ENCODE peak calls at places on chromosomes 6 and 20, in ten cellular contexts. D, T, P, Z, H, G, F, O, Y and X are unnamed samples. For H3K36me3, the result is how much of the 10 kb centered on the place peaks cover.

GRCh38 chr6:143872211-143872610 is 7.9 kb downstream of the ZC2HC1B start:
- DNase-seq in D (no peak), T (no peak), P (no peak), Z (no peak), H (peak), G (no peak), F (no peak), O (no peak), Y (no peak), X (no peak)

GRCh38 chr20:20498081-20498861 is 130.4 kb downstream of the INSM1 start:
- DNase-seq in D (peak), T (no peak), P (peak), Z (no peak), H (peak), G (no peak), F (peak), O (peak), Y (no peak), X (no peak)

GRCh38 chr20:51767018-51767866 is 948 bp downstream of the ATP9A start:
- DNase-seq in D (peak), T (peak), P (peak), Z (no peak), H (no peak), G (peak), F (peak), O (peak), Y (no peak), X (peak)

GRCh38 chr6:142842423-142843261 is 102.3 kb downstream of the HIVEP2 start:
- DNase-seq in D (no peak), T (no peak), P (peak), Z (no peak), H (peak), G (peak), F (peak), O (no peak), Y (peak), X (no peak)

GRCh38 chr6:138682722-138683521 is 90.6 kb upstream of the CCDC28A start:
- DNase-seq in D (no peak), T (peak), P (no peak), Z (no peak), H (peak), G (peak), F (peak), O (no peak), Y (no peak), X (no peak)

GRCh38 chr20:49701313-49701731 is 12.4 kb downstream of the B4GALT5 start:
- DNase-seq in D (no peak), T (no peak), P (peak), Z (no peak), H (peak), G (no peak), F (peak), O (no peak), Y (no peak), X (no peak)

GRCh38 chr6:150409576-150410066 is 40.8 kb downstream of the IYD start:
- DNase-seq in D (no peak), T (no peak), P (no peak), Z (no peak), H (no peak), G (no peak), F (no peak), O (no peak), Y (no peak), X (peak)

GRCh38 chr6:45543298-45544235 is 165.8 kb upstream of the SUPT3H start:
- DNase-seq in D (no peak), T (no peak), P (no peak), Z (no peak), H (peak), G (peak), F (peak), O (no peak), Y (no peak), X (no peak)

GRCh38 chr20:62726716-62727583 is 18.3 kb downstream of the NTSR1 start:
- DNase-seq in D (no peak), T (no peak), P (no peak), Z (no peak), H (no peak), G (no peak), F (no peak), O (no peak), Y (no peak), X (no peak)

GRCh38 chr20:199996-200395 is 10.5 kb upstream of the DEFB128 start:
- DNase-seq in D (no peak), T (no peak), P (no peak), Z (no peak), H (no peak), G (peak), F (peak), O (no peak), Y (no peak), X (no peak)

GRCh38 chr20:32485126-32485769 is 99.9 kb downstream of the NOL4L start:
- DNase-seq in D (peak), T (peak), P (peak), Z (peak), H (peak), G (peak), F (peak), O (peak), Y (peak), X (peak)

GRCh38 chr6:157403684-157404051 is 22.7 kb downstream of the ZDHHC14 start:
- DNase-seq in D (no peak), T (no peak), P (no peak), Z (no peak), H (no peak), G (no peak), F (no peak), O (peak), Y (no peak), X (no peak)

GRCh38 chr20:13221673-13222318 is 722 bp downstream of the ISM1 start:
- DNase-seq in D (peak), T (no peak), P (peak), Z (no peak), H (peak), G (peak), F (peak), O (peak), Y (peak), X (peak)

GRCh38 chr20:49989234-49990065 is 6.7 kb downstream of the SNAI1 start:
- DNase-seq in D (no peak), T (no peak), P (peak), Z (peak), H (peak), G (no peak), F (peak), O (peak), Y (no peak), X (no peak)

GRCh38 chr20:31990958-31991705 is 19.1 kb upstream of the CCM2L start:
- DNase-seq in D (no peak), T (no peak), P (peak), Z (no peak), H (no peak), G (no peak), F (no peak), O (no peak), Y (no peak), X (no peak)

GRCh38 chr6:25635886-25636317 is 16.1 kb upstream of the SCGN start:
- DNase-seq in D (peak), T (no peak), P (no peak), Z (no peak), H (no peak), G (no peak), F (no peak), O (peak), Y (no peak), X (no peak)

GRCh38 chr6:107360476-107360875 is 98.9 kb downstream of the PDSS2 start:
- DNase-seq in D (no peak), T (no peak), P (no peak), Z (no peak), H (peak), G (no peak), F (no peak), O (no peak), Y (no peak), X (no peak)

GRCh38 chr20:53918010-53918311 is 152.4 kb downstream of the BCAS1 start:
- DNase-seq in D (no peak), T (no peak), P (no peak), Z (no peak), H (no peak), G (no peak), F (no peak), O (no peak), Y (no peak), X (no peak)

GRCh38 chr6:154154389-154154967 is 115.4 kb downstream of the OPRM1 start:
- DNase-seq in D (peak), T (peak), P (peak), Z (peak), H (peak), G (peak), F (peak), O (peak), Y (peak), X (peak)

GRCh38 chr6:116206231-116206903 is 47.5 kb downstream of the TSPYL4 start:
- DNase-seq in D (no peak), T (no peak), P (no peak), Z (no peak), H (no peak), G (peak), F (peak), O (no peak), Y (no peak), X (no peak)

DNA sequence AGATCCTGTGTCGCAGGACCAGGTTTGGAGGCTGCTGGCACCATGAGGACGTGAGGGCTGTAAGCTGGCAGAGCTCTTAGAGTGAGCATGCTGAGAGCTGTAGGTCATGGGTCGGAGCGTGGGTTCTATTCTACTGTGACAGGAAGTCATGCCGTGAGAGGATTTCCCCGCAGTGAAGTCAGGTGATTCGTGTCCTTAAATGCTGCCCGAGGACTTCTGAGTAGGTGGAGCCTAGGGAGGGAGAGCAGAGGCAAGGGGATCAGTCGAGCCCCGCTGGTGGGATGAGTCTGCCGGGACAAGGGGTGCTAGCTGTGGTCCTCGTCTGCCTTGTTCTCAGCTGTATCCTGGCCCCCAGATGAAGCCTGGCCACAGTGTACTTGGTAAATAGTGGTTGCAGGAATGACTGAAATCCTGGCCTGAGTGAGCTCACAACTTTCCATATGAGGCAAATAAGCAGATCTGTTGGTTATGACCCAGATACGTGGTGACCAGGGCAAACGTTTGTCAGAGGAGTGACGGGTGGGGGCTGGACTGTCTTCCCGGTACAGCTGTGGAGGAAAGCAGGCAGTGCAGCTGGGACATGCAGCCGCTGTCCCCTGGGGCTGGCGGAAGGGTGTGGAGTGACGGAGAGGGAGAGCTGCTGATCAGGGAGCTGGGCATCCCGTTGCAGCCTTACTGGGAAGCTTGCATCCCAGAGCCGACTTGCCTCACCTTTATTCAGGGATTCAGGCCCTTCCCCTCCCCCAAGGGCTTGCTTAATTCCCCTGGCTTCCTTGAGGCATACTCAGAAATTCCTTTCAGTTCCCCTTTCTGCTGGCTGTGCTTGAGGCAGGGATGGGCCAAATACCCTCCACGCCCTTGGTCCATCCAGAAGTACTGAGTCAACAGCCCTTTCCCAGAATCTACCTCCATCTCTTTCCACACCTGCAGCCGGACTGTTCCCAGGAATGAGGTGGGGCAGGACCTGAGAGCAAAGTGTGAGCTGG is 250.9 kb upstream of the RREB1 start:
- DNase-seq in D (no peak), T (no peak), P (peak), Z (no peak), H (peak), G (peak), F (no peak), O (peak), Y (peak), X (peak)
- H3K9ac ChIP-seq in D (no peak), T (peak), P (no peak), Z (no peak), H (no peak), G (no peak), F (peak), O (no peak), Y (no peak), X (peak)

DNA sequence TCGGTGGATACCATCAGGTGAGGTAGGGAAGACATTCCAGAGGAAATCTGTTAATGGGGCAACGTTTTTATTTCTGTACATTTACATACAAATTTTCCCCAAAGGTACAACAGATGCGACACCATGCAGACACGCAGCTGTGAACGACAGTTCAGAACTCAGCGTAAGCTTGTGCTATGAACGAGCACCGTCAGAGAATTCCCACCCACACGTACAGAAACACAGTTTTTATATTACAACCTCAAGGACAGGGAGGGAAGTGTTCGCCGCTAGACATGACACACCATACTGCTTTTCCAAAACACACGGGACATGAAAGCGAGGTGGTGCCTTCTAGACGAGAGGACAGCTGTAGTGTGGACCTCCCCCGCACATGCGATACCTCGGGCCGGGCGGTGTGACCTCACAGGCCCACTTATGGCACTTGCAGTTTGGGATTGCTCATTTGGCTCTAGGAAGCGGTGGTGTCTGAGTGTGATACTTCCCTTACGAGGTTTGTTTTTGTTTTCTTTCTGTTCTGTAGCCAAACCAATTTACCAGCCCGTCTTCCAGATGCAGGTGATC is 10.7 kb downstream of the PSMG4 start:
- DNase-seq in D (no peak), T (no peak), P (no peak), Z (no peak), H (no peak), G (no peak), F (no peak), O (no peak), Y (no peak), X (no peak)
- H3K36me3 ChIP-seq in D (under half), T (half or more), P (half or more), Z (under half), H (under half), G (under half), F (under half), O (under half), Y (half or more), X (under half)

GRCh38 chr6:18161437-18161836 is 6.2 kb downstream of the KDM1B start:
- DNase-seq in D (no peak), T (no peak), P (no peak), Z (no peak), H (no peak), G (no peak), F (no peak), O (no peak), Y (no peak), X (no peak)
- H3K9ac ChIP-seq in D (no peak), T (no peak), P (no peak), Z (no peak), H (no peak), G (no peak), F (no peak), O (no peak), Y (no peak), X (no peak)

DNA sequence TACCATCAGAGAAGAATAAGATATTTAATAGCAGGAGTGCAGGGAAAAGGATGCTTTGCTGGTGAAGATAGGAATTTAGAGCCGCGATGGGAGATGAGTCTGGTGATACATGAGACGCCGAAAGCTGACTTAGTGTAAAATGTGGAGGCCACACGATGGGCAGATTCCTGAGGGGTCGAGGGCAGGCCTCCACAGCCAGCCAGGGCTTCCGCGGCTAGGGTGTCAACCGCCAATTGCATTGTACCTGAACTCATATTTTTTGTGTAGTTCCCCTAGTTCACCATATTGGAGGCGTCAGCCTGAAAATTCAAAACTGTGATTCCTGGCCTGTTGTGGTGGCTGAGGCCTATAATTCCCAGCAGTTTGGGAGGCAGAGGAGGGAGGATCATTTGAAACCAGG is 8.5 kb downstream of the ETV7 start:
- DNase-seq in D (no peak), T (no peak), P (no peak), Z (no peak), H (no peak), G (no peak), F (no peak), O (no peak), Y (no peak), X (no peak)
- H3K36me3 ChIP-seq in D (under half), T (under half), P (under half), Z (under half), H (under half), G (under half), F (under half), O (under half), Y (under half), X (under half)

DNA sequence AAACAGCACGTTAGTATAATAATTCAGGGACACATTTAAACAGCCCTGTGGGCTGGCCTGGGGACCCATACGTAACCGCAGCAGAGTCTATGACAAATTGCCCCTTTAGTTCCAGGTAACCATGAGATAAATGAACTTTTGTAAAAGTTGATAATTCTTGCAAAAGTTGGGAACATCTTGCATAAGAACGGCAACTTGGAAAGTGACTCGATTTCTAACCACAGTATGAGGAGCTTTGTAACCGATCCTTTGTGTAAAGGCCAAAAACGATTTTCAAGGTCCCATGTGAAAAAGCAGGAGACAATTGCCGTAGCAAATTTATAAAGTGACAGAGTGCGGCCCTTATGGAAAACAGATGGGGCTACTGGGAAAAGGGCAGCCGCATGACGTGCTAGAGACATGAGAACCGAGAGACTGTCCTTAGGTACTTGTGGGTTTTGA is 81.6 kb downstream of the PSMG4 start:
- DNase-seq in D (no peak), T (no peak), P (no peak), Z (no peak), H (no peak), G (no peak), F (peak), O (no peak), Y (no peak), X (no peak)
- H3K9ac ChIP-seq in D (no peak), T (no peak), P (no peak), Z (no peak), H (no peak), G (no peak), F (no peak), O (no peak), Y (no peak), X (no peak)

GRCh38 chr20:1952737-1953530 is 40.9 kb downstream of the PDYN start:
- DNase-seq in D (no peak), T (no peak), P (no peak), Z (peak), H (no peak), G (no peak), F (no peak), O (no peak), Y (no peak), X (no peak)
- H3K36me3 ChIP-seq in D (under half), T (under half), P (under half), Z (under half), H (under half), G (under half), F (under half), O (under half), Y (under half), X (under half)

GRCh38 chr6:11766056-11766455 is 12.5 kb downstream of the ADTRP start:
- DNase-seq in D (no peak), T (peak), P (no peak), Z (no peak), H (peak), G (peak), F (peak), O (no peak), Y (no peak), X (no peak)
- H3K9ac ChIP-seq in D (no peak), T (no peak), P (peak), Z (no peak), H (no peak), G (peak), F (no peak), O (no peak), Y (no peak), X (no peak)